ENCODE peak calls at places on chromosomes 3 and 15, in nine cellular contexts. W is heart left ventricle; M is right atrium auricular region; S is fibroblast of villous mesenchyme; T is choroid plexus epithelial cell; U is foreskin fibroblast; C is stomach; B is CD4-positive, CD25-positive, alpha-beta regulatory T cell; A is spleen. O is an unnamed sample.

GRCh38 chr3:102235679-102236078 is 199.1 kb upstream of the ZPLD1 start:
- DNase-seq in W (no peak), M (no peak), S (no peak), T (peak), U (no peak), C (no peak), B (peak), A (no peak), O (no peak)

GRCh38 chr15:84979651-84980050 is 2.0 kb upstream of the PDE8A start:
- DNase-seq in W (peak), M (no peak), S (no peak), T (no peak), U (no peak), C (no peak), B (no peak), A (peak), O (no peak)

GRCh38 chr3:2770451-2770850 is 339.7 kb downstream of the IL5RA start:
- DNase-seq in W (no peak), M (no peak), S (peak), T (peak), U (no peak), C (no peak), B (no peak), A (no peak), O (no peak)

GRCh38 chr15:77075528-77075927 is 4.6 kb upstream of the TSPAN3 start:
- DNase-seq in W (no peak), M (no peak), S (no peak), T (no peak), U (no peak), C (peak), B (no peak), A (no peak), O (no peak)

GRCh38 chr15:87973456-87974215 is 282.9 kb downstream of the NTRK3 start:
- DNase-seq in W (no peak), M (no peak), S (no peak), T (no peak), U (no peak), C (no peak), B (no peak), A (no peak), O (no peak)

GRCh38 chr3:146160964-146161724 is at the start of gene PLOD2:
- DNase-seq in W (peak), M (peak), S (peak), T (peak), U (peak), C (peak), B (peak), A (peak), O (no peak)

GRCh38 chr3:168545591-168545990 is 449.9 kb upstream of the GOLIM4 start:
- DNase-seq in W (peak), M (no peak), S (no peak), T (peak), U (no peak), C (no peak), B (no peak), A (peak), O (no peak)

GRCh38 chr3:100169186-100169585 is 54.9 kb upstream of the FILIP1L start:
- DNase-seq in W (no peak), M (no peak), S (no peak), T (peak), U (peak), C (no peak), B (no peak), A (no peak), O (no peak)

GRCh38 chr3:22156868-22157267 is 405.9 kb upstream of the ZNF385D start:
- DNase-seq in W (no peak), M (no peak), S (no peak), T (no peak), U (no peak), C (no peak), B (no peak), A (no peak), O (no peak)

GRCh38 chr15:25933456-25934158 is 70.5 kb upstream of the ATP10A start:
- DNase-seq in W (peak), M (peak), S (peak), T (peak), U (peak), C (peak), B (peak), A (peak), O (peak)

GRCh38 chr3:42497009-42497731 is 5.3 kb upstream of the VIPR1 start:
- DNase-seq in W (peak), M (peak), S (peak), T (peak), U (peak), C (peak), B (no peak), A (peak), O (no peak)

GRCh38 chr3:61926913-61927312 is 365.5 kb downstream of the PTPRG start:
- DNase-seq in W (no peak), M (no peak), S (peak), T (peak), U (peak), C (no peak), B (no peak), A (no peak), O (no peak)

GRCh38 chr3:77707271-77707670 is 667.4 kb downstream of the ROBO2 start:
- DNase-seq in W (no peak), M (no peak), S (no peak), T (peak), U (peak), C (no peak), B (no peak), A (no peak), O (no peak)

GRCh38 chr15:57090460-57090859 is 172.0 kb downstream of the TCF12 start:
- DNase-seq in W (no peak), M (no peak), S (peak), T (peak), U (no peak), C (no peak), B (no peak), A (no peak), O (no peak)

GRCh38 chr15:23420806-23421575 is 26.1 kb downstream of the GOLGA6L2 start:
- DNase-seq in W (no peak), M (no peak), S (peak), T (no peak), U (no peak), C (no peak), B (no peak), A (no peak), O (no peak)

GRCh38 chr3:17478673-17479072 is 263.8 kb downstream of the TBC1D5 start:
- DNase-seq in W (no peak), M (no peak), S (peak), T (peak), U (peak), C (no peak), B (no peak), A (no peak), O (no peak)

GRCh38 chr15:48865387-48866079 is 12.4 kb upstream of the EID1 start:
- DNase-seq in W (no peak), M (no peak), S (peak), T (peak), U (peak), C (no peak), B (no peak), A (no peak), O (no peak)

GRCh38 chr3:184553385-184553784 is 8.2 kb upstream of the EPHB3 start:
- DNase-seq in W (no peak), M (no peak), S (no peak), T (no peak), U (no peak), C (no peak), B (no peak), A (peak), O (no peak)

GRCh38 chr15:64742385-64742784 is 33.0 kb downstream of the RBPMS2 start:
- DNase-seq in W (no peak), M (no peak), S (no peak), T (no peak), U (no peak), C (no peak), B (no peak), A (no peak), O (no peak)

GRCh38 chr15:90248760-90249122 is 615 bp upstream of the TTLL13 start:
- DNase-seq in W (no peak), M (no peak), S (no peak), T (no peak), U (no peak), C (no peak), B (no peak), A (no peak), O (no peak)

GRCh38 chr15:62440731-62441130 is 275.6 kb upstream of the C2CD4B start:
- DNase-seq in W (no peak), M (no peak), S (no peak), T (no peak), U (no peak), C (no peak), B (no peak), A (no peak), O (no peak)

GRCh38 chr3:155835341-155836071 is 18.7 kb downstream of the SLC33A1 start:
- DNase-seq in W (no peak), M (no peak), S (no peak), T (no peak), U (no peak), C (no peak), B (no peak), A (no peak), O (no peak)

GRCh38 chr15:90031231-90031791 is 30.2 kb downstream of the ZNF710 start:
- DNase-seq in W (no peak), M (no peak), S (peak), T (peak), U (peak), C (no peak), B (peak), A (peak), O (no peak)

GRCh38 chr3:43817825-43818224 is 127.1 kb downstream of the ABHD5 start:
- DNase-seq in W (no peak), M (no peak), S (no peak), T (no peak), U (no peak), C (no peak), B (no peak), A (no peak), O (no peak)

GRCh38 chr3:4976109-4976508 is 3.1 kb upstream of the BHLHE40 start:
- DNase-seq in W (peak), M (peak), S (peak), T (peak), U (peak), C (peak), B (peak), A (peak), O (peak)

GRCh38 chr3:107216711-107217110 is 160.5 kb upstream of the CCDC54 start:
- DNase-seq in W (no peak), M (no peak), S (peak), T (peak), U (peak), C (no peak), B (no peak), A (no peak), O (no peak)

GRCh38 chr15:30065025-30065801 is 17.5 kb upstream of the GOLGA8J start:
- DNase-seq in W (no peak), M (no peak), S (peak), T (peak), U (peak), C (no peak), B (no peak), A (no peak), O (no peak)

GRCh38 chr15:74383695-74384565 is 16.5 kb upstream of the CYP11A1 start:
- DNase-seq in W (no peak), M (no peak), S (no peak), T (peak), U (peak), C (peak), B (peak), A (peak), O (no peak)

GRCh38 chr3:187946031-187946691 is 200.9 kb upstream of the BCL6 start:
- DNase-seq in W (no peak), M (no peak), S (peak), T (peak), U (peak), C (no peak), B (no peak), A (no peak), O (no peak)

GRCh38 chr15:70627734-70628541 is 135.4 kb downstream of the UACA start:
- DNase-seq in W (no peak), M (no peak), S (peak), T (peak), U (peak), C (no peak), B (no peak), A (no peak), O (no peak)

GRCh38 chr3:63753995-63754394 is 65.1 kb upstream of the C3orf49 start:
- DNase-seq in W (no peak), M (no peak), S (no peak), T (no peak), U (no peak), C (no peak), B (no peak), A (no peak), O (no peak)

GRCh38 chr3:99846472-99846871 is 28.8 kb downstream of the CMSS1 start:
- DNase-seq in W (no peak), M (no peak), S (peak), T (peak), U (peak), C (no peak), B (no peak), A (no peak), O (no peak)

DNA sequence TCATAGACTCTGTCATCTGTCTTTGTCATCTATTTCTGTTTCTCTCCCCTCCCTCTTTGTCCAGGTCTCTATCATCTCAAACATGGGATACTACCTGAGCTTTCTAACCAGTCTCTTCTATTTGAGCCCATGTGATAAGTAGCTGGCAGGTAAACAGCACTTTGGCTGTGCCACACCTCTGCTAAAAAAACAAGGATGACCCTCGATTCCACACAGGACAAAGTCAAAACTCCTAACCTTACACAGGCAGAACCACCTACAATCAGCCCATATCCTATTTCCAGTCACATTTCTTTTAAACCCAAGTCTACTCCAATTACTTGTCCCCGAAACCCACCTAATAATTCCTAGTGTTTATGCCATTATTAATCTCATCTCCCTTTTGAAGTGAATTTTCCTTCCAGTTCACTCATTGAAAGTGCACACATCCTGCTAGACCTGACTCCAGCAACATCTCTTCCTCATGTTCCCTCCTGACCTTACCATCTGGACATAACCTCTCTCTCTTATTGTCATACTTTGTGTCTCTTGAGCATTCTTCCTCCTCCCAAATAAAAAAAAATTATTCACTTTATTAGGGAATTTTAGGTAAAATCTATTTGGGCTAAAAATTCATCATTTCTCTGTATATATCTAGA is 256.1 kb upstream of the ONECUT1 start:
- DNase-seq in W (no peak), M (no peak), S (no peak), T (no peak), U (no peak), C (no peak), B (no peak), A (no peak), O (no peak)
- H3K4me3 ChIP-seq in W (no peak), M (no peak), S (no peak), T (no peak), U (no peak), C (no peak), B (no peak), A (no peak), O (no peak)

GRCh38 chr3:36988336-36988735 is 4.6 kb downstream of the EPM2AIP1 start:
- DNase-seq in W (no peak), M (no peak), S (no peak), T (no peak), U (no peak), C (no peak), B (peak), A (no peak), O (peak)
- H3K4me3 ChIP-seq in W (peak), M (no peak), S (no peak), T (no peak), U (no peak), C (peak), B (peak), A (no peak), O (no peak)

GRCh38 chr3:50259432-50260026 is 9.4 kb upstream of the SEMA3B start:
- DNase-seq in W (no peak), M (no peak), S (no peak), T (no peak), U (no peak), C (no peak), B (no peak), A (no peak), O (no peak)

GRCh38 chr3:50260027-50260941 is 8.7 kb upstream of the SEMA3B start:
- DNase-seq in W (peak), M (peak), S (peak), T (peak), U (peak), C (peak), B (peak), A (peak), O (peak)

GRCh38 chr3:50260942-50261441 is 8.0 kb upstream of the SEMA3B start:
- DNase-seq in W (no peak), M (no peak), S (no peak), T (peak), U (peak), C (no peak), B (no peak), A (peak), O (no peak)

GRCh38 chr3:50262778-50263177 is 6.2 kb upstream of the SEMA3B start:
- DNase-seq in W (no peak), M (no peak), S (no peak), T (no peak), U (no peak), C (no peak), B (no peak), A (no peak), O (no peak)

DNA sequence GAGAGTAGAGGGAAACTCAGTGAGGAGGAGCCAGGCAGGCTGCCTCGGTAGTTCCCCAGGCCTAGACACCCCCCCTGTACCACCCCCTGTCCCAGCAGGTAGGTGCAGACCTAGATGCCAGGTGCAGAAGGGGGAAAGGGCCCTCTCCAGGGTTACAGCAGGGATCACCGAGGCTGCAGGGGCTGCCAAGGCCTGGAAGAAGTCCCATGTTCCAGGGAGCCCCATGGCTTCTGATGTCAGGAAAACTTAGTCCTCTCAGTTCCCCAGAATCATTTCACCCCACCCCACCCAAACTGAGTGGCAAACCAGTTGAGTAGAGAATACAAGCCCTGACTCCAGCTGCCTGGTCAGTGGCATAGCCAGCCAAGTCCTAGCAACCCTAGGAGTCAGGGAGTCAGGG is 7.4 kb upstream of the SEMA3B start:
- DNase-seq in W (no peak), M (no peak), S (no peak), T (no peak), U (no peak), C (no peak), B (no peak), A (no peak), O (no peak)
- H3K4me3 ChIP-seq in W (peak), M (no peak), S (no peak), T (no peak), U (no peak), C (no peak), B (no peak), A (no peak), O (no peak)

DNA sequence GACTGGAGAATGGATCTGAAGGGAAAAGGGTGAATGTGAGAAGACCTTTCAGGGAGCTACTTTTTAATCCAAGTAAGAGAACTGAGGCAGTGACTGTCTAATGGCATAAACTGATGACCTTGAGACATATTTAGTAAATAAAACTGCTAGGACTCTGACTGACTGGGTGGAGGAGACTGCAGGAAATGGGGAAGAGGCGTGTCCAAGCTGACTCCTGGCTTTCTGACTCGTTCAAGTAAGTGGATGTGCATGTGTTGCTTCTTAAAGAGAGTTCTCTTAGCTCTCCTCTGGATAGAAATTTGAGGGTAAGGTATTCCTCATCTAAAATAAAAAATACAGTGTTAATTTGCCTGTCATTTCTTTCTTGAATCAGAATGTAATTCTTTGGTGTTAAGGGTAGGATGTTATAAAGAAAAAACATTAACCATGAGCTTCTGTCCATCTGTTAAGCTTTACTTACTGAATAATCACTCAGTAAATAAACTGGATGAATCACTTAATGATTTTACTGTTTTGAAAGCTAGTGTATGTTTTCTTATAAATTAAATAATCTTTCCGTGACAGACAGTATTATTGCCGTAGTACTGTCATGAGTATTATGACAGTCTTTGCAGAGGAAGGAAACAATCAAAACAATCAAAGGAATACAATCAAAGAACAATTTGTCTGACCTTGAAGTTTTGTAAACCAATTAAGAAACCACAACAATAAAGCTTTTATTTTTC is 58.4 kb upstream of the CFAP20DC start:
- DNase-seq in W (no peak), M (no peak), S (peak), T (peak), U (peak), C (no peak), B (peak), A (no peak), O (no peak)
- H3K4me3 ChIP-seq in W (no peak), M (no peak), S (no peak), T (no peak), U (no peak), C (no peak), B (no peak), A (no peak), O (no peak)

DNA sequence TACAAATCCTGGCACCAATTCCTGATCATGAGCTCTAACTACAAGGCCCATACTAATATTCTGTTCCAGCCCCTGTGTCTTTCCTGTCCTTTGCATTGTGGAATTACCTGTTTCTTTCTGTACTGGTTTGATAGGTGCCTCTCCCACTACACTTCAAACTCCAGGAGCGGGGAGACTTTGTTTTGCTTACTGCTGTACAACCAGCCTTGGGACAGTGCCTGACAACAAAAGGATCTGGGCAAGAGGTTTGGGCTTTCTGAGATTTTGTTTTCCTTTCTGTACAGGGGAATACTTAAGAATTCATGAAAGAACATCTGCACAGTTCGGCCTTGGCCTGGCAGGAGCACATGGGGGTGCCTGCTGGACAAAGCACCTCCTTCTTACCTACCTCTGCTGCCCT is 45.1 kb downstream of the ZDHHC3 start:
- DNase-seq in W (no peak), M (no peak), S (no peak), T (no peak), U (no peak), C (no peak), B (no peak), A (no peak), O (no peak)
- H3K4me3 ChIP-seq in W (no peak), M (no peak), S (no peak), T (no peak), U (no peak), C (no peak), B (no peak), A (no peak), O (no peak)

GRCh38 chr3:125051205-125051604 is 4.6 kb downstream of the HEG1 start:
- DNase-seq in W (no peak), M (no peak), S (no peak), T (no peak), U (no peak), C (no peak), B (no peak), A (no peak), O (no peak)
- H3K4me3 ChIP-seq in W (peak), M (no peak), S (no peak), T (no peak), U (peak), C (peak), B (peak), A (no peak), O (no peak)

O was measured in Jurkat, Clone E6-1.